ENCODE peak calls at places on chromosome 16, in nine cellular contexts. Z is H7, W is skeletal muscle cell, O is NCI-H2171, M is posterior cingulate gyrus, V is Right ventricle myocardium superior, R is EL, Y is HEK293T, Q is PC-3. A is an unnamed sample.
A peak's percentile ranks its signal among the peaks of the same experiment; 100 is the strongest.

GRCh38 chr16:73058221-73058615 is 10.3 kb upstream of the ZFHX3 start:
- DNase-seq in Z (peak; percentile 82), W (no peak), O (peak; percentile 43), M (no peak), V (peak; percentile 66), R (peak; percentile 58), Y (no peak), Q (no peak), A (no peak)

GRCh38 chr16:27242868-27243590 is 25.5 kb downstream of the NSMCE1 start:
- DNase-seq in Z (peak; percentile 61), W (peak; percentile 87), O (no peak), M (no peak), V (peak; percentile 60), R (peak; percentile 88), Y (no peak), Q (peak; percentile 72), A (peak; percentile 91)

GRCh38 chr16:71555230-71555891 is 21.5 kb downstream of the TAT start:
- DNase-seq in Z (no peak), W (no peak), O (no peak), M (no peak), V (no peak), R (no peak), Y (no peak), Q (no peak), A (no peak)

GRCh38 chr16:11361751-11362742 is 16.8 kb downstream of the RMI2 start:
- DNase-seq in Z (peak; percentile 20), W (no peak), O (no peak), M (no peak), V (no peak), R (peak; percentile 74), Y (peak; percentile 5), Q (peak; percentile 41), A (no peak)

GRCh38 chr16:31354394-31355291 is at the start of gene ITGAX:
- DNase-seq in Z (peak; percentile 81), W (peak; percentile 6), O (no peak), M (peak; percentile 40), V (peak; percentile 72), R (peak; percentile 53), Y (no peak), Q (peak; percentile 3), A (no peak)

GRCh38 chr16:12612598-12613101 is 191.0 kb downstream of the CPPED1 start:
- DNase-seq in Z (no peak), W (no peak), O (no peak), M (no peak), V (no peak), R (no peak), Y (no peak), Q (peak; percentile 75), A (no peak)

GRCh38 chr16:4339909-4340308 is 11.2 kb downstream of the PAM16 start:
- DNase-seq in Z (no peak), W (no peak), O (peak; percentile 26), M (no peak), V (peak; percentile 66), R (no peak), Y (no peak), Q (no peak), A (no peak)

GRCh38 chr16:80912651-80913050 is 94.0 kb downstream of the CMC2 start:
- DNase-seq in Z (no peak), W (no peak), O (no peak), M (no peak), V (no peak), R (no peak), Y (no peak), Q (no peak), A (no peak)

GRCh38 chr16:79653337-79654000 is 52.9 kb upstream of the MAF start:
- DNase-seq in Z (no peak), W (no peak), O (peak; percentile 30), M (no peak), V (peak; percentile 80), R (no peak), Y (no peak), Q (no peak), A (no peak)

GRCh38 chr16:19177111-19177747 is 9.2 kb downstream of the SYT17 start:
- DNase-seq in Z (peak; percentile 35), W (no peak), O (no peak), M (no peak), V (no peak), R (no peak), Y (no peak), Q (no peak), A (no peak)

GRCh38 chr16:30142672-30143346 is 19.8 kb upstream of the MAPK3 start:
- DNase-seq in Z (no peak), W (no peak), O (no peak), M (no peak), V (no peak), R (no peak), Y (no peak), Q (peak; percentile 20), A (no peak)

GRCh38 chr16:28089992-28090365 is 26.5 kb upstream of the GSG1L start:
- DNase-seq in Z (no peak), W (no peak), O (no peak), M (no peak), V (no peak), R (no peak), Y (no peak), Q (no peak), A (no peak)

GRCh38 chr16:82580293-82580900 is 46.4 kb upstream of the CDH13 start:
- DNase-seq in Z (peak; percentile 41), W (no peak), O (peak; percentile 28), M (peak; percentile 55), V (no peak), R (peak; percentile 9), Y (no peak), Q (peak; percentile 10), A (no peak)

GRCh38 chr16:19410435-19411153 is 7.1 kb upstream of the TMC5 start:
- DNase-seq in Z (peak; percentile 91), W (no peak), O (no peak), M (no peak), V (no peak), R (peak; percentile 6), Y (peak; percentile 62), Q (peak; percentile 53), A (no peak)

GRCh38 chr16:52035406-52035805 is 511.5 kb downstream of the TOX3 start:
- DNase-seq in Z (no peak), W (no peak), O (no peak), M (no peak), V (no peak), R (no peak), Y (no peak), Q (no peak), A (no peak)

GRCh38 chr16:49161191-49161590 is 120.4 kb downstream of the CBLN1 start:
- DNase-seq in Z (no peak), W (no peak), O (no peak), M (no peak), V (no peak), R (no peak), Y (no peak), Q (no peak), A (no peak)

GRCh38 chr16:87922250-87922871 is 14.0 kb downstream of the CA5A start:
- DNase-seq in Z (no peak), W (no peak), O (peak; percentile 26), M (no peak), V (peak; percentile 69), R (no peak), Y (no peak), Q (no peak), A (no peak)

GRCh38 chr16:86531193-86531550 is 20.8 kb downstream of the FOXF1 start:
- DNase-seq in Z (no peak), W (no peak), O (no peak), M (peak; percentile 85), V (peak; percentile 83), R (no peak), Y (no peak), Q (no peak), A (no peak)

GRCh38 chr16:56669005-56669839 is at the start of gene MT1H:
- DNase-seq in Z (peak; percentile 76), W (no peak), O (no peak), M (no peak), V (no peak), R (no peak), Y (no peak), Q (no peak), A (no peak)

GRCh38 chr16:85750827-85751641 is at the start of gene C16orf74:
- DNase-seq in Z (peak; percentile 95), W (no peak), O (peak; percentile 40), M (no peak), V (peak; percentile 75), R (peak; percentile 72), Y (peak; percentile 80), Q (peak; percentile 71), A (no peak)

GRCh38 chr16:48269011-48269410 is 21.7 kb upstream of the ABCC11 start:
- DNase-seq in Z (no peak), W (no peak), O (no peak), M (no peak), V (no peak), R (no peak), Y (no peak), Q (no peak), A (no peak)

GRCh38 chr16:8955828-8956227 is 7.9 kb downstream of the USP7 start:
- DNase-seq in Z (no peak), W (no peak), O (no peak), M (no peak), V (no peak), R (no peak), Y (no peak), Q (no peak), A (no peak)

GRCh38 chr16:50570808-50571598 is 22.8 kb downstream of the NKD1 start:
- DNase-seq in Z (no peak), W (no peak), O (no peak), M (no peak), V (no peak), R (no peak), Y (no peak), Q (no peak), A (no peak)

GRCh38 chr16:17519041-17519440 is 48.3 kb upstream of the XYLT1 start:
- DNase-seq in Z (no peak), W (peak; percentile 38), O (no peak), M (no peak), V (no peak), R (peak; percentile 66), Y (no peak), Q (no peak), A (no peak)

GRCh38 chr16:48525201-48526057 is 84.6 kb downstream of the N4BP1 start:
- DNase-seq in Z (no peak), W (no peak), O (no peak), M (no peak), V (peak; percentile 7), R (no peak), Y (no peak), Q (no peak), A (no peak)

GRCh38 chr16:67006930-67007658 is 18.7 kb downstream of the CES4A start:
- DNase-seq in Z (no peak), W (no peak), O (no peak), M (no peak), V (no peak), R (peak; percentile 56), Y (no peak), Q (no peak), A (no peak)

GRCh38 chr16:57049678-57050077 is 42.7 kb upstream of the CPNE2 start:
- DNase-seq in Z (no peak), W (no peak), O (no peak), M (no peak), V (no peak), R (no peak), Y (no peak), Q (no peak), A (no peak)

GRCh38 chr16:22183335-22183734 is 21.0 kb downstream of the SDR42E2 start:
- DNase-seq in Z (no peak), W (no peak), O (no peak), M (no peak), V (no peak), R (no peak), Y (no peak), Q (no peak), A (no peak)